ENCODE peak calls at places on chromosomes 1 and 21, in nine cellular contexts. G, X, K, B, N, S, D, I and Y are unnamed samples.
A peak's percentile ranks its signal among the peaks of the same experiment; 100 is the strongest.

GRCh38 chr1:219143735-219144134 is 29.9 kb upstream of the LYPLAL1 start:
- DNase-seq in G (peak; percentile 12), X (peak; percentile 27), K (no peak), B (no peak), N (no peak), S (no peak), D (no peak), I (no peak), Y (no peak)

GRCh38 chr1:201126832-201127754 is at the start of gene ASCL5:
- DNase-seq in G (peak; percentile 43), X (peak; percentile 68), K (peak; percentile 46), B (no peak), N (no peak), S (no peak), D (no peak), I (peak; percentile 79), Y (no peak)

GRCh38 chr1:161191971-161192370 is 6.9 kb downstream of the ADAMTS4 start:
- DNase-seq in G (no peak), X (no peak), K (no peak), B (no peak), N (no peak), S (no peak), D (no peak), I (no peak), Y (no peak)

GRCh38 chr1:53069663-53070327 is 7.8 kb downstream of the PODN start:
- DNase-seq in G (no peak), X (no peak), K (no peak), B (no peak), N (no peak), S (no peak), D (peak; percentile 83), I (peak; percentile 19), Y (peak; percentile 8)

GRCh38 chr1:32736812-32737791 is 34.5 kb upstream of the SYNC start:
- DNase-seq in G (no peak), X (no peak), K (peak; percentile 95), B (no peak), N (no peak), S (no peak), D (no peak), I (peak; percentile 66), Y (no peak)

GRCh38 chr21:44724166-44724565 is 12.8 kb upstream of the TSPEAR start:
- DNase-seq in G (no peak), X (no peak), K (no peak), B (no peak), N (no peak), S (no peak), D (no peak), I (no peak), Y (no peak)

GRCh38 chr1:184672013-184672726 is 82.5 kb downstream of the EDEM3 start:
- DNase-seq in G (no peak), X (no peak), K (no peak), B (no peak), N (no peak), S (no peak), D (no peak), I (no peak), Y (no peak)

GRCh38 chr1:159188375-159188788 is 16.3 kb upstream of the ACKR1 start:
- DNase-seq in G (peak; percentile 11), X (peak; percentile 59), K (peak; percentile 95), B (no peak), N (no peak), S (peak; percentile 68), D (peak; percentile 53), I (peak; percentile 32), Y (no peak)

GRCh38 chr1:46194641-46195179 is 3.5 kb downstream of the POMGNT1 start:
- DNase-seq in G (no peak), X (no peak), K (no peak), B (no peak), N (no peak), S (no peak), D (no peak), I (no peak), Y (no peak)

GRCh38 chr1:46199233-46199749 is 1.1 kb upstream of the POMGNT1 start:
- DNase-seq in G (no peak), X (no peak), K (no peak), B (no peak), N (no peak), S (no peak), D (no peak), I (no peak), Y (no peak)

GRCh38 chr1:46197551-46198025 is 646 bp downstream of the POMGNT1 start:
- DNase-seq in G (no peak), X (no peak), K (no peak), B (no peak), N (no peak), S (no peak), D (no peak), I (no peak), Y (no peak)

GRCh38 chr1:46196609-46197008 is 1.6 kb downstream of the POMGNT1 start:
- DNase-seq in G (no peak), X (no peak), K (no peak), B (no peak), N (no peak), S (no peak), D (no peak), I (no peak), Y (no peak)

DNA sequence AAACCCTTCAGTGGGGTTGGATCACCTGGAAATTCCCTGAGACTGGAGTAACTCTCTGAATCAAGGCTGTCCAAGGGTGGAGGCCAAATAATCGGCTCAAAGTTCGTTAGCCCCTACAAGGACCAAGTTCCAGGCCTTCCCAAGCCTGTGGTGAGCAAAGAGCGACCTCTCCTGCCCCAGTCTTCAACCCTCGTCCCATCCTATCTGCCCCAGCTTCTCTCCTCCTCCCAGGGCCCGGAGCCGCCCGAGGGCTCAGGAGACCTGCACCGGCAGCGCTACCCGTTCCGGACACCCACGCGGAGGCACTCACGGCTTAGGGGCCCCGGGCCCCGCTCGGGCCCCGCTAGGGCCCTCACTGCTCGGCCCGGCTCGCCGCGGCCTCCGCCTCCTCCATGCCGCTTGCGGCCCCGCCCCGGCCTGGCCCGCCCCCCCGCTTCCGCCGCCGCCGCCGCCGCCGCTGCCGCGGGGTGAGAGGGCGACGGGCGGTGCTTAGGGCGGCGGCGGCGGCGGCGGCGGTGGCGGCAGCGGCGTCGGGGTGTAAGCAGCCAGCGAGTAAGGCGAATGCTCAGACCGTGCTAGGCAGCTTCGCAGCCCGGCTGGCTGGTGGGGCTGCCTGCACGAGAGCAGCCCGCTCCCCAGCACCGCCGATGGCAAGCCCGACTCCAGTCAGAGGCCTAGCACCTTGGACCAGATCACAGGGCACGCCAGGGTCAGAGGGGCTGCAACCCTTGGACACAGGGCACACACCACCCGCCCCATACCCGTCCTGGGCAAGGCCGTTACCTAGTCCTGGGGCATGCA is at the start of gene POMGNT1:
- DNase-seq in G (peak; percentile 16), X (peak; percentile 75), K (peak; percentile 89), B (peak; percentile 44), N (no peak), S (peak; percentile 60), D (peak; percentile 90), I (peak; percentile 75), Y (peak; percentile 94)
- TF ChIP-seq CTCF in G (peak; percentile 18), X (no peak), K (peak; percentile 24), B (no peak), N (no peak), S (no peak), D (peak; percentile 24), I (no peak), Y (peak; percentile 6)

GRCh38 chr1:51295926-51296325 is 34.4 kb downstream of the TTC39A start:
- DNase-seq in G (no peak), X (no peak), K (no peak), B (no peak), N (peak; percentile 42), S (no peak), D (no peak), I (peak; percentile 13), Y (no peak)

GRCh38 chr1:51294566-51295184 is 35.7 kb downstream of the TTC39A start:
- DNase-seq in G (no peak), X (no peak), K (no peak), B (no peak), N (peak; percentile 37), S (no peak), D (no peak), I (peak; percentile 20), Y (no peak)

GRCh38 chr1:51297401-51298321 is 32.7 kb downstream of the TTC39A start:
- DNase-seq in G (no peak), X (no peak), K (no peak), B (no peak), N (peak; percentile 72), S (no peak), D (no peak), I (no peak), Y (no peak)

GRCh38 chr1:51298322-51298705 is 32.0 kb downstream of the TTC39A start:
- DNase-seq in G (no peak), X (no peak), K (no peak), B (no peak), N (peak; percentile 28), S (no peak), D (no peak), I (no peak), Y (no peak)

GRCh38 chr1:51296379-51297357 is 33.7 kb downstream of the TTC39A start:
- DNase-seq in G (peak; percentile 68), X (peak; percentile 72), K (peak; percentile 87), B (peak; percentile 62), N (peak; percentile 91), S (peak; percentile 80), D (peak; percentile 95), I (peak; percentile 88), Y (peak; percentile 97)
- TF ChIP-seq CTCF in G (peak; percentile 99), X (peak; percentile 98), K (peak; percentile 95), B (peak; percentile 98), N (peak; percentile 91), S (peak; percentile 96), D (peak; percentile 97), I (peak; percentile 94), Y (peak; percentile 92)

DNA sequence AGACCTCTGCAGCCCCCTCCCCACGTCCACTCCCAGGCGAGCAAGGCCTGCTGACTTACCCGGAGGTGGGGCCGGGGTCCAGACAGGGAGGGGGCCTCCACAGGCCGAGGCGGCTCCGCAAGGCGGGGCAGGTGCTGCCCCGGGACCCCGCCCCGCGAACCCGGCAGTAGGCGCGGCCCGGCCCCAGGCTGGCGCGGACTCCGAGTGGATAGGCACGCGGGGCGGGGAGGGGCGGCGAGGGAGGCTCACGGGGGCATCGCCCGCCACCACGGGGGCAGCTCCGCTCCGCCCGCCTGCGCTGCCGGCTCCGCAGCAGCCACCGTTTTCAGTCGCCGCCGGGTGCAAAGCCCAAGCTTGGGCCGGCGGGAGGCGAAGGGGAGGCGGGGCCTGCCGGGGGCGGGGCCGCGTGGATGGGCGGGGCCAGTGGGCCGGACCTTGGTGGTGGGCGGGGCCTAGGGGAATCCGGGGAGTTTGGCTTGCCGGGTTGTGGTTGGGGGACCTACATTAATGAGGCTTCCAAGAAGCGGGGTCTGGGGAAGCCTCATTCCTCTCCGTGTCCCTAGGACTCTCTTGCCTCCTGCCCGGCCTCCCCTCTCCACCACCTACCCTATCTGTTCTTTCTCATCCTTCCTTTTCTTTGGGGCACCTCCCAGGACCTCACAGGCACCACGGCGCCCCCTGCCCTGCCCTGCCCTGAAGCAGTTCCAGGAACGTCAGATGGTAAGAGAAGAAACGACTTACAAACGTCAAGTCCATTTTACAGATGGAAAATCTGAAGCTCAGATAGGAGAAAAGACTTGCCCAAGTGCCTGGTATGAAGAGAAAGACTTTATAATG is at the start of gene RIMS3:
- DNase-seq in G (peak; percentile 10), X (peak; percentile 64), K (peak; percentile 91), B (no peak), N (peak; percentile 79), S (peak; percentile 79), D (peak; percentile 94), I (peak; percentile 83), Y (peak; percentile 90)
- TF ChIP-seq CTCF in G (no peak), X (no peak), K (peak; percentile 55), B (no peak), N (no peak), S (peak; percentile 25), D (no peak), I (no peak), Y (peak; percentile 48)

GRCh38 chr1:203318229-203318517 is 12.9 kb downstream of the BTG2 start:
- DNase-seq in G (no peak), X (no peak), K (no peak), B (no peak), N (no peak), S (no peak), D (no peak), I (no peak), Y (no peak)

GRCh38 chr1:203323587-203323986 is 18.3 kb downstream of the BTG2 start:
- DNase-seq in G (no peak), X (no peak), K (no peak), B (no peak), N (no peak), S (no peak), D (no peak), I (no peak), Y (no peak)

GRCh38 chr1:203322480-203323179 is 17.3 kb downstream of the BTG2 start:
- DNase-seq in G (no peak), X (no peak), K (no peak), B (no peak), N (no peak), S (no peak), D (no peak), I (peak; percentile 59), Y (no peak)

GRCh38 chr1:203321273-203322052 is 16.1 kb downstream of the BTG2 start:
- DNase-seq in G (no peak), X (no peak), K (no peak), B (no peak), N (no peak), S (no peak), D (no peak), I (no peak), Y (no peak)

DNA sequence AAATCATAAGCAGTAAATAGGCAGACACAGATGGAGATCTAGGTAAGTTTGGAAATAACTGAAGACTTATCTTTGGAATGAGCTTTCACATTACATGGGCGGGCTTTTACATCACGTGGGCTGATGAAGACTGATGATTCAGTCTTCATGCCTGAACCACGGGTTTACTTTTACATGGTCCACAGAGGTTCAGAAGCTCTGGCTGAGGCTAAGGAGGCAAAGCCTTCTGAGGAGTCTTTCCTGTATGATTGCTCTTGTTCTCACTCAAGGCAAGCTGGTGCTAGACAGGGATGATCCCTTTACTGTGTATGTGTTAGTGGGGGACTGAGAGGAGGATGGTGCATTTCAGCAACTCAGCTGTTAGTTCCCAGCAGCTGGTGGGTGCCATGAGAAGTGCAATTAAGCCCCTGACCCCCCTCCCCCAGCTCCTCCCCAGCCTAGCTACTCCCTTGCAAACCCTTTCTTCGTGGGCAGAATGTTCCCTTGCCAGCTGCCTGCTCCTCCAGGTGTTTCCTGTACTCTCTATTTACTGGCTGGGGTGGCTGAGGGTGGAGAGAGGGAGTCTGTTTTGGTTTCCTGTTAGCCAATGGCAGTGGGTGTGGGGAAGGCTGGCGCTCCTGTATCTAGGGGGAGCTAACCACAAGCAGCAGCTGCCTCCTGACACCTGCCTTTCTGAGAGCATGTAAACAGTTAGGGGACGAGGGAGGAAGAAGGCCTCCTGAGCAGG is 15.4 kb downstream of the BTG2 start:
- DNase-seq in G (no peak), X (peak; percentile 60), K (peak; percentile 56), B (peak; percentile 35), N (peak; percentile 70), S (no peak), D (no peak), I (peak; percentile 85), Y (no peak)
- TF ChIP-seq CTCF in G (no peak), X (no peak), K (no peak), B (no peak), N (no peak), S (no peak), D (no peak), I (no peak), Y (no peak)